ENCODE peak calls at places on chromosomes 13 and 19, in seven cellular contexts. One of them, this sample, is unnamed.
A peak's percentile ranks its signal among the peaks of the same experiment; 100 is the strongest.

GRCh38 chr19:13055213-13056051 is 47.2 kb downstream of the LYL1 start:
- DNase-seq in HepG2: no peak
- DNase-seq in A673: peak; percentile 29
- DNase-seq in lower lobe of right lung: peak; percentile 73
- DNase-seq in tibial nerve: peak; percentile 73
- DNase-seq in cardiac muscle cell: peak; percentile 98
- DNase-seq in sigmoid colon: peak; percentile 94
- DNase-seq in this sample: no peak

GRCh38 chr13:22074403-22074802 is 403.5 kb downstream of the FGF9 start:
- DNase-seq in sigmoid colon: no peak
- DNase-seq in A673: no peak
- DNase-seq in cardiac muscle cell: no peak
- DNase-seq in HepG2: no peak
- DNase-seq in tibial nerve: no peak
- DNase-seq in lower lobe of right lung: no peak
- DNase-seq in this sample: no peak

GRCh38 chr13:24071423-24072075 is 89.0 kb upstream of the SPATA13 start:
- DNase-seq in A673: no peak
- DNase-seq in tibial nerve: no peak
- DNase-seq in lower lobe of right lung: no peak
- DNase-seq in HepG2: no peak
- DNase-seq in sigmoid colon: no peak
- DNase-seq in cardiac muscle cell: peak; percentile 39
- DNase-seq in this sample: no peak

GRCh38 chr13:45482571-45483173 is 17.9 kb downstream of the COG3 start:
- DNase-seq in A673: peak; percentile 11
- DNase-seq in lower lobe of right lung: no peak
- DNase-seq in HepG2: no peak
- DNase-seq in cardiac muscle cell: peak; percentile 43
- DNase-seq in tibial nerve: no peak
- DNase-seq in sigmoid colon: no peak
- DNase-seq in this sample: no peak

GRCh38 chr19:24048261-24048660 is 38.7 kb upstream of the ZNF254 start:
- DNase-seq in A673: no peak
- DNase-seq in lower lobe of right lung: no peak
- DNase-seq in cardiac muscle cell: no peak
- DNase-seq in tibial nerve: no peak
- DNase-seq in sigmoid colon: no peak
- DNase-seq in HepG2: no peak
- DNase-seq in this sample: no peak

GRCh38 chr19:42233106-42233505 is 9.3 kb downstream of the GSK3A start:
- DNase-seq in cardiac muscle cell: no peak
- DNase-seq in lower lobe of right lung: no peak
- DNase-seq in tibial nerve: no peak
- DNase-seq in A673: no peak
- DNase-seq in sigmoid colon: no peak
- DNase-seq in HepG2: no peak
- DNase-seq in this sample: no peak

GRCh38 chr13:48188640-48189039 is 44.4 kb upstream of the ITM2B start:
- DNase-seq in lower lobe of right lung: no peak
- DNase-seq in HepG2: no peak
- DNase-seq in A673: no peak
- DNase-seq in cardiac muscle cell: no peak
- DNase-seq in sigmoid colon: no peak
- DNase-seq in tibial nerve: no peak
- DNase-seq in this sample: no peak

GRCh38 chr19:33293255-33294057 is 8.9 kb downstream of the CEBPA start:
- DNase-seq in lower lobe of right lung: peak; percentile 71
- DNase-seq in A673: peak; percentile 66
- DNase-seq in tibial nerve: no peak
- DNase-seq in cardiac muscle cell: peak; percentile 73
- DNase-seq in HepG2: peak; percentile 93
- DNase-seq in sigmoid colon: no peak
- DNase-seq in this sample: no peak

GRCh38 chr13:113882716-113883115 is 18.8 kb upstream of the GAS6 start:
- DNase-seq in A673: no peak
- DNase-seq in cardiac muscle cell: no peak
- DNase-seq in lower lobe of right lung: no peak
- DNase-seq in tibial nerve: no peak
- DNase-seq in sigmoid colon: no peak
- DNase-seq in HepG2: no peak
- DNase-seq in this sample: no peak

GRCh38 chr19:48443262-48443661 is 2.5 kb upstream of the GRWD1 start:
- DNase-seq in sigmoid colon: no peak
- DNase-seq in HepG2: no peak
- DNase-seq in cardiac muscle cell: no peak
- DNase-seq in lower lobe of right lung: peak; percentile 58
- DNase-seq in A673: peak; percentile 41
- DNase-seq in tibial nerve: no peak
- DNase-seq in this sample: no peak

GRCh38 chr19:33780746-33781145 is 15.9 kb upstream of the KCTD15 start:
- DNase-seq in tibial nerve: no peak
- DNase-seq in cardiac muscle cell: peak; percentile 10
- DNase-seq in HepG2: no peak
- DNase-seq in sigmoid colon: no peak
- DNase-seq in lower lobe of right lung: no peak
- DNase-seq in A673: peak; percentile 21
- DNase-seq in this sample: no peak

GRCh38 chr13:86585826-86586225 is 786.6 kb upstream of the SLITRK6 start:
- DNase-seq in cardiac muscle cell: peak; percentile 95
- DNase-seq in tibial nerve: peak; percentile 13
- DNase-seq in HepG2: no peak
- DNase-seq in lower lobe of right lung: no peak
- DNase-seq in sigmoid colon: peak; percentile 90
- DNase-seq in A673: no peak
- DNase-seq in this sample: no peak

GRCh38 chr19:50359432-50359818 is 6.0 kb downstream of the NAPSA start:
- DNase-seq in sigmoid colon: no peak
- DNase-seq in cardiac muscle cell: no peak
- DNase-seq in HepG2: no peak
- DNase-seq in tibial nerve: no peak
- DNase-seq in A673: no peak
- DNase-seq in lower lobe of right lung: no peak
- DNase-seq in this sample: no peak

GRCh38 chr19:10808937-10809655 is 26.9 kb downstream of the TMED1 start:
- DNase-seq in HepG2: no peak
- DNase-seq in sigmoid colon: no peak
- DNase-seq in tibial nerve: no peak
- DNase-seq in cardiac muscle cell: peak; percentile 55
- DNase-seq in lower lobe of right lung: no peak
- DNase-seq in A673: no peak
- DNase-seq in this sample: no peak
- H3K4me1 ChIP-seq in HepG2: peaks cover 22% of the 10 kb centered on the region
- H3K4me1 ChIP-seq in sigmoid colon: no peaks in the 10 kb centered on the region
- H3K4me1 ChIP-seq in tibial nerve: peaks cover 3% of the 10 kb centered on the region
- H3K4me1 ChIP-seq in cardiac muscle cell: no peaks in the 10 kb centered on the region
- H3K4me1 ChIP-seq in lower lobe of right lung: peaks cover 16% of the 10 kb centered on the region
- H3K4me1 ChIP-seq in A673: peaks cover 8% of the 10 kb centered on the region
- H3K4me1 ChIP-seq in this sample: no peaks in the 10 kb centered on the region

DNA sequence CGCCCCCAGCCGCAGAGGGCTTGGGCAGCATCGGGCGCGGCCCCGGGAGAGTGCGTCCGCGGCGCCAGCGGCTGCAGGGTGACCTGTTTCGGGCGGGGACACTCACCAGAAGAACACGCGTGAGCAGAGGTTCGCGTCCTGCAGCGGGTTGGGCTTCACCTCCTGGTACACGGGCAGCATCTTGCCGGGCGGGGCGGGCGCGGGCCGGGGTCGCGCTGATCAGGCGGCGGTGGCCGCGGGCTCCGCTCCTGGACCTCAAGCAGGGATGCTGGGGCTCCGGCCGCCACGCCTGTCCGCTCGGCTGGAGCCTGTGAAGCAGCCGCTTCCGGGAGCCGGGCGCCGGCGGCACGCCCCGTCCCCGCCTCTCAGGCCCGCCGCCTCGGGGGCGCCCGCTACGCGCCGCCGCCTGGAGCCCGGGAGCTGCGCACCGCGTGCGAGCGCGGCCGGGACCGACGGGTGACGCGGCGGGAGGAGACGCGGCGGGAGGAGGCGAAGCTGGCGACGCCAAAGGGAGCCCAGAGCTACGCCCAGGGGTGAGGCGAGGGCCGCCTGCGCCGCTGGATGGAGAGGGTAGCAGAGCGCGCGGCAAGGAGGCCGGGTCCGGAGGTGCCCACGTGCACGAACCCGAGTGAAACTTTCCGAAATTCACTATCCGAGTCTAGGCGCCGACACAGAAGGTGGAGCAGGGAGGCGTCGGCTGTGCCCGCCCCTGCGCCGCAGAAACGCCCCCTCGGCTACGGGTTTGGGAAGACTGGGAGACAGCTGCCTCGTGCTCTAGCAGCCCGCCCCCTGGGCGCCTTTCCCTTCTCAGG is at the start of gene ABCC4:
- DNase-seq in tibial nerve: peak; percentile 17
- DNase-seq in cardiac muscle cell: peak; percentile 77
- DNase-seq in sigmoid colon: peak; percentile 88
- DNase-seq in HepG2: peak; percentile 51
- DNase-seq in lower lobe of right lung: peak; percentile 80
- DNase-seq in A673: peak; percentile 93
- DNase-seq in this sample: peak; percentile 45
- H3K4me3 ChIP-seq in tibial nerve: peak within 1 kb of the TSS; percentile 69
- H3K4me3 ChIP-seq in cardiac muscle cell: peak within 1 kb of the TSS; percentile 76
- H3K4me3 ChIP-seq in sigmoid colon: peak within 1 kb of the TSS; percentile 94
- H3K4me3 ChIP-seq in HepG2: peak within 1 kb of the TSS; percentile 86
- H3K4me3 ChIP-seq in lower lobe of right lung: peak within 1 kb of the TSS; percentile 91
- H3K4me3 ChIP-seq in A673: peak within 1 kb of the TSS; percentile 97
- H3K4me3 ChIP-seq in this sample: peak within 1 kb of the TSS; percentile 90

GRCh38 chr13:101708115-101708514 is 255.6 kb downstream of the ITGBL1 start:
- DNase-seq in cardiac muscle cell: no peak
- DNase-seq in sigmoid colon: no peak
- DNase-seq in A673: no peak
- DNase-seq in tibial nerve: no peak
- DNase-seq in HepG2: no peak
- DNase-seq in lower lobe of right lung: no peak
- DNase-seq in this sample: no peak
- H3K27ac ChIP-seq in cardiac muscle cell: no peak overlapping the region
- H3K27ac ChIP-seq in sigmoid colon: no peak overlapping the region
- H3K27ac ChIP-seq in A673: no peak overlapping the region
- H3K27ac ChIP-seq in tibial nerve: no peak overlapping the region
- H3K27ac ChIP-seq in HepG2: no peak overlapping the region
- H3K27ac ChIP-seq in lower lobe of right lung: no peak overlapping the region
- H3K27ac ChIP-seq in this sample: no peak overlapping the region

GRCh38 chr19:18433735-18434398 is 4.1 kb downstream of the ISYNA1 start:
- DNase-seq in A673: peak; percentile 52
- DNase-seq in lower lobe of right lung: no peak
- DNase-seq in cardiac muscle cell: peak; percentile 33
- DNase-seq in sigmoid colon: peak; percentile 58
- DNase-seq in tibial nerve: no peak
- DNase-seq in HepG2: no peak
- DNase-seq in this sample: no peak

GRCh38 chr19:18430417-18431144 is 7.4 kb downstream of the ISYNA1 start:
- DNase-seq in sigmoid colon: peak; percentile 64
- DNase-seq in cardiac muscle cell: no peak
- DNase-seq in tibial nerve: no peak
- DNase-seq in A673: no peak
- DNase-seq in HepG2: no peak
- DNase-seq in lower lobe of right lung: no peak
- DNase-seq in this sample: no peak

GRCh38 chr19:18433039-18433691 is 4.8 kb downstream of the ISYNA1 start:
- DNase-seq in A673: peak; percentile 87
- DNase-seq in lower lobe of right lung: no peak
- DNase-seq in HepG2: no peak
- DNase-seq in cardiac muscle cell: peak; percentile 62
- DNase-seq in sigmoid colon: peak; percentile 76
- DNase-seq in tibial nerve: no peak
- DNase-seq in this sample: no peak

GRCh38 chr19:18431351-18432197 is 6.4 kb downstream of the ISYNA1 start:
- DNase-seq in sigmoid colon: peak; percentile 66
- DNase-seq in A673: no peak
- DNase-seq in cardiac muscle cell: no peak
- DNase-seq in lower lobe of right lung: no peak
- DNase-seq in tibial nerve: no peak
- DNase-seq in HepG2: no peak
- DNase-seq in this sample: no peak

GRCh38 chr19:18432275-18433038 is 5.5 kb downstream of the ISYNA1 start:
- DNase-seq in sigmoid colon: peak; percentile 66
- DNase-seq in A673: no peak
- DNase-seq in cardiac muscle cell: no peak
- DNase-seq in tibial nerve: no peak
- DNase-seq in HepG2: no peak
- DNase-seq in lower lobe of right lung: no peak
- DNase-seq in this sample: no peak
- H3K4me1 ChIP-seq in sigmoid colon: peaks cover 4% of the 10 kb centered on the region
- H3K4me1 ChIP-seq in A673: peaks cover 81% of the 10 kb centered on the region
- H3K4me1 ChIP-seq in cardiac muscle cell: peaks cover 33% of the 10 kb centered on the region
- H3K4me1 ChIP-seq in tibial nerve: peaks cover 43% of the 10 kb centered on the region
- H3K4me1 ChIP-seq in HepG2: no peaks in the 10 kb centered on the region
- H3K4me1 ChIP-seq in lower lobe of right lung: peaks cover 47% of the 10 kb centered on the region
- H3K4me1 ChIP-seq in this sample: peaks cover 12% of the 10 kb centered on the region

This sample was measured in iPS DF 6.9.